ENCODE peak calls at places on chromosomes 11 and 22, in five cellular contexts. W is thyroid gland, O is endothelial cell of umbilical vein, C is left ventricle myocardium inferior, S is cardiac muscle cell. U is an unnamed sample.

GRCh38 chr11:325796-326591 is 5.3 kb upstream of the IFITM3 start:
- DNase-seq in C (no peak), S (no peak), O (no peak), W (no peak), U (no peak)

GRCh38 chr11:134041349-134041748 is 27.5 kb upstream of the JAM3 start:
- DNase-seq in O (no peak), C (no peak), W (no peak), S (no peak), U (no peak)

GRCh38 chr11:7573193-7573557 is 59.4 kb downstream of the PPFIBP2 start:
- DNase-seq in W (no peak), S (no peak), C (no peak), O (no peak), U (no peak)

GRCh38 chr22:33666249-33666648 is 254.0 kb downstream of the LARGE1 start:
- DNase-seq in C (no peak), O (no peak), S (no peak), W (no peak), U (no peak)

GRCh38 chr11:106585061-106585460 is 433.2 kb downstream of the GUCY1A2 start:
- DNase-seq in S (peak; percentile 57), C (no peak), W (no peak), O (no peak), U (peak; percentile 32)

GRCh38 chr22:30005213-30005857 is 74.9 kb upstream of the HORMAD2 start:
- DNase-seq in S (peak; percentile 80), C (peak; percentile 66), O (peak; percentile 77), W (peak; percentile 83), U (peak; percentile 57)

GRCh38 chr11:47620836-47621378 is 21.5 kb downstream of the MTCH2 start:
- DNase-seq in C (no peak), W (no peak), S (no peak), O (peak; percentile 68), U (no peak)

GRCh38 chr11:83194284-83195175 is 1.0 kb downstream of the ANKRD42 start:
- DNase-seq in S (peak; percentile 87), O (peak; percentile 65), W (peak; percentile 58), C (peak; percentile 60), U (peak; percentile 76)

GRCh38 chr11:12224537-12224893 is 114.1 kb downstream of the MICAL2 start:
- DNase-seq in C (peak; percentile 74), W (peak; percentile 60), S (peak; percentile 94), O (peak; percentile 28), U (peak; percentile 88)

DNA sequence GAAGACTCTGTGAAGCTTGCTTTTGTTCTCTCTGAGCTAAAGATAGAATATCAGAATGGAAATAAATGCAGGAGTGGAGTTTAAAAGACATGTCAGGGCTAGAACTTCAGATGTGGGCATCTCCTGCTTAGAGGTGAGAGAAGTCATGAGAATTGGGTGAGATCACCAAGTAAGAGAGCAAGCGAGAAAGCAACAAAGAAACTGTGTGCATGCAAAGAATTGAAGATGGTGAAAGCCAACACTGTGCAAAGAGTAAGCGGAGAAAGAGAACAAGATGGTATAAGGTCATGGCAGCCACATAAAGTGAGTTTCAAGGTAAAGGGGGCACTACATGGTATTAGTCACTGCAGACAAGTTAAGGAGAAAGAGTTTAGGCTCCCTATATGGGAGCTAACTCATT is 57.3 kb upstream of the SCUBE2 start:
- DNase-seq in O (no peak), S (no peak), W (no peak), C (no peak), U (peak; percentile 52)
- H3K36me3 ChIP-seq in O (peaks cover 41% of the 10 kb centered on the region), S (peaks cover 70% of the 10 kb centered on the region), W (peaks cover 32% of the 10 kb centered on the region), C (peaks cover 92% of the 10 kb centered on the region), U (peaks cover 2% of the 10 kb centered on the region)

DNA sequence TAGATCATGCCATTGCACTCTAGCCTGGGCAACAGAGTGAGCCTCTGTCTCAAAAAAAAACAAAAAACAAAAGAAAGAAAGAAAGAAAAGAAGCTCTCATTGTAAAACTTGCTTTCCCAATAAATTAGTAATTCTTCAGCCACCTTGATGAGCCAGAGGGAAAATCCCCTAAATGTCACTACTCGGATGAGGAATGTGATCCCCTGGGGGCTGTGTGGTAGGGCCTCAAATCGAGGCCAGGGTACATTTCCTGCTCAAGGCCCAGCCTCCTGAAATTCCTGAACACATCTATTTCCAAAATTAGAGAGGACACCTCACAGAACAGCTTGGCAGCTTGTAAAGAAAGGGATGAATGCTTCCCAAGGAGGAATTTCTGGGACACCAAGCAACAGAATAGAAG is 147.1 kb upstream of the SESN3 start:
- DNase-seq in S (no peak), O (no peak), C (no peak), W (no peak), U (peak; percentile 57)
- H3K4me3 ChIP-seq in S (no peak overlapping the region), O (no peak overlapping the region), C (no peak overlapping the region), W (no peak overlapping the region), U (no peak overlapping the region)

GRCh38 chr11:73467505-73467904 is 91.3 kb downstream of the RELT start:
- DNase-seq in C (no peak), S (no peak), W (no peak), O (no peak), U (no peak)

GRCh38 chr11:73473252-73473651 is 97.1 kb downstream of the RELT start:
- DNase-seq in S (no peak), O (no peak), C (no peak), W (no peak), U (no peak)

GRCh38 chr11:73468590-73469161 is 92.5 kb downstream of the RELT start:
- DNase-seq in O (no peak), S (no peak), C (no peak), W (no peak), U (no peak)

GRCh38 chr11:73469401-73469800 is 93.2 kb downstream of the RELT start:
- DNase-seq in W (no peak), C (no peak), O (peak; percentile 66), S (peak; percentile 75), U (no peak)

GRCh38 chr11:73470036-73470624 is 93.9 kb downstream of the RELT start:
- DNase-seq in S (no peak), W (no peak), O (no peak), C (no peak), U (no peak)
- TF ChIP-seq CTCF in S (no peak), W (no peak), O (no peak), C (no peak), U (no peak)

GRCh38 chr22:19040581-19041402 is 81.4 kb downstream of the DGCR2 start:
- DNase-seq in S (no peak), O (no peak), C (peak; percentile 10), W (no peak), U (no peak)

GRCh38 chr22:19044381-19044780 is 77.8 kb downstream of the DGCR2 start:
- DNase-seq in W (no peak), C (no peak), S (no peak), O (no peak), U (no peak)

GRCh38 chr22:19043111-19044085 is 78.8 kb downstream of the DGCR2 start:
- DNase-seq in W (no peak), S (no peak), O (no peak), C (no peak), U (no peak)

GRCh38 chr22:19041403-19042074 is 80.7 kb downstream of the DGCR2 start:
- DNase-seq in W (no peak), S (no peak), O (no peak), C (no peak), U (no peak)

DNA sequence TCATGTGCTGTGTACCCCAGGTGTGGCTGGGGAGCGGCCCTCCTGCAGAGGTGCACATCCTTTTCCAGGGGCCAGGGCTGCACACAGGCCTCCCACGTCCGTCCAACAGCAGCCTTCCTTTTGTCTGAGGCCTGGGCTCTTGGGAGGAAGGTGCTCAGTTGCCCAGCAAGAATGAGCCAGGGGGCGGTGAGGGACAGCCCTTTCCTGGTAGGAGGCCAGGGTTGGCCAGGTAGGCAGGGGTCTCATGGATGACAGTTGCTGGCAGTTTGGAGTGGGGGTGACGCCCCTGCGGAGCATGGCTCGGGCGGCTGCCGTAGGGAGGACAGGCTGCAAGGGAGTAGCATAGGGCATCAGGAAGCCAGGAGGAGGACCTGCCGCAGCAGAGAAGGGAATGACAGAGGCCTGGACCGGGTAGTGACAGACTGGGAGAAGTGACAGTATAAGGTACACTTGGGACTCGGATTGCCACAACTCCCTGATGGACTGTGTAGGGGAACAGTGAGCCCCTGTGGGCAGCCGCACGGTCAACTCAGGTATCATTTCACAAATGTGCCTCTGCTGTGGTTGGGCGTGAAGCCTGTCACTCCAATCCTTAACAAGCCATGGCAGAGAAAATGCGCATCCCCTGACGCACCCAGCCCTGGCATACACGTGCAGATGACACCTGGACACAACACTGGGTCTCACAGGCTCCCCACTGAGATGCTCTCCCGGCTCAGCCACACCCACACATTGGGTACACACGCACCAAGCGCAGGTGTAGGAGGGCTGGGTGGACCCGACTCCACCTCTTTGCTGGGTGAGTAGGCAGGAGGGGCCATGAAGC is 79.7 kb downstream of the DGCR2 start:
- DNase-seq in S (no peak), W (no peak), O (no peak), C (no peak), U (no peak)
- H3K36me3 ChIP-seq in S (peaks cover 32% of the 10 kb centered on the region), W (peaks cover 81% of the 10 kb centered on the region), O (peaks cover 54% of the 10 kb centered on the region), C (peaks cover 100% of the 10 kb centered on the region), U (peaks cover 36% of the 10 kb centered on the region)

GRCh38 chr11:16738949-16739262 is 459 bp downstream of the C11orf58 start:
- DNase-seq in C (no peak), O (no peak), W (no peak), S (no peak), U (no peak)
- H3K4me3 ChIP-seq in C (peak overlapping the region; percentile 87), O (peak overlapping the region; percentile 94), W (peak overlapping the region; percentile 63), S (peak overlapping the region; percentile 85), U (peak overlapping the region; percentile 57)

GRCh38 chr11:132519226-132519860 is 1013.0 kb downstream of the OPCML start:
- DNase-seq in W (no peak), O (no peak), S (no peak), C (no peak), U (no peak)

GRCh38 chr11:132523929-132524328 is 1008.4 kb downstream of the OPCML start:
- DNase-seq in S (no peak), O (no peak), C (no peak), W (no peak), U (no peak)

GRCh38 chr11:132520199-132520598 is 1012.1 kb downstream of the OPCML start:
- DNase-seq in W (no peak), C (no peak), S (no peak), O (no peak), U (no peak)
- TF ChIP-seq CTCF in W (no peak), C (no peak), S (no peak), O (no peak), U (no peak)

DNA sequence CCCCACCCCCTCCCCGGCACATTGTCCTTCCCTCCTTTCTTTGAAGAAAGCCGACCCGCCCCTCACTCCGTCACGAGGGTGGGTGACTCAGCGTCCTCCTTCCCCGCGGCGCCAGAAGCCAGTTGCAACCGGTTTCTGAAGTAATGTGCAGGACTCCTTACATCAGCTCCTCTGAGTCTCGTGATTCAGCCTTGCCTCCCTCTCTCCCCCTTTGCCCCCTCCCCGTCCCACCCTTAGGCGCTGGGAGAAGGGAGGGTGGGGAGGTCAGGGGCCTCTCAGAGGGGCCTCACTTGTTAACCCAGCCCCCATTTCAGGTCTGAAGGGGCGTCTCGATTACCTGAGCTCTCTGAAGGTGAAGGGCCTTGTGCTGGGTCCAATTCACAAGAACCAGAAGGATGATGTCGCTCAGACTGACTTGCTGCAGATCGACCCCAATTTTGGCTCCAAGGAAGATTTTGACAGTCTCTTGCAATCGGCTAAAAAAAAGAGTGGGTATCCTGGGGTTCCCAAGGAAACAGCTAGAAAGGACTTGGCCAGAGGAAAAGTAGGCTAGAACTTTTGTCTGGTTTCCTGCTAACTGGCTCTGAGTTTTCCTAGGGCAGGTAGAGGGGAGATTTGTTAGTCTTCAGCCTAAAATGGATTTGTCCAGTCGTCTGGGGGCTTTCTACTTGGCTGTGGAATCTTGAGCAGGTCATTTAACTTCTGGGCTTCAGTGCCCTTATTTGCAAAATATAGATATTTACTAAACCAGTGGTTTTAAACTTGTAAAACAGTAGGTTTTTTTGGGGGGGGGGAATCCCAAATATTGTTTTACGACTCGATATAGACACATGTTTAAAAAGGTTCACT is 1.1 kb downstream of the SLC3A2 start:
- DNase-seq in O (peak; percentile 97), C (peak; percentile 90), W (peak; percentile 98), S (peak; percentile 98), U (peak; percentile 89)
- H3K36me3 ChIP-seq in O (peaks cover 26% of the 10 kb centered on the region), C (peaks cover 44% of the 10 kb centered on the region), W (peaks cover 41% of the 10 kb centered on the region), S (peaks cover 41% of the 10 kb centered on the region), U (peaks cover 37% of the 10 kb centered on the region)

U was measured in bronchial epithelial cell.